ENCODE peak calls at places on chromosomes 2 and 18, in seven cellular contexts. A, T, F, R, P, N and V are unnamed samples.

GRCh38 chr2:132279344-132279743 is 117.6 kb upstream of the ANKRD30BL start:
- DNase-seq in P (no peak), R (no peak), F (no peak), A (no peak), T (no peak), N (no peak), V (no peak)

GRCh38 chr2:201182650-201183372 is at the start of gene CASP10:
- DNase-seq in N (no peak), P (no peak), F (no peak), R (no peak), A (peak), T (peak), V (peak)

GRCh38 chr2:132416080-132416911 is at the start of gene GPR39:
- DNase-seq in P (no peak), T (peak), N (no peak), R (no peak), F (no peak), A (peak), V (no peak)

GRCh38 chr2:3465844-3466481 is 53.4 kb downstream of the ADI1 start:
- DNase-seq in R (no peak), T (peak), N (no peak), P (no peak), F (no peak), A (no peak), V (no peak)

GRCh38 chr2:144339048-144339447 is 180.9 kb downstream of the ZEB2 start:
- DNase-seq in R (no peak), N (no peak), P (no peak), F (no peak), T (no peak), A (no peak), V (no peak)

GRCh38 chr18:23995180-23995579 is 19.4 kb upstream of the TTC39C start:
- DNase-seq in A (no peak), T (no peak), N (no peak), F (no peak), R (no peak), P (no peak), V (no peak)

GRCh38 chr2:192885569-192886160 is 690.9 kb upstream of the TMEFF2 start:
- DNase-seq in N (no peak), F (no peak), A (no peak), T (no peak), R (no peak), P (no peak), V (no peak)

GRCh38 chr2:85791704-85792565 is 38.1 kb downstream of the ATOH8 start:
- DNase-seq in R (no peak), T (no peak), P (no peak), F (no peak), A (no peak), N (no peak), V (no peak)

GRCh38 chr2:207308519-207309224 is 142.9 kb upstream of the KLF7 start:
- DNase-seq in T (no peak), P (no peak), F (no peak), A (no peak), R (no peak), N (no peak), V (no peak)

GRCh38 chr2:239831272-239831731 is 193.8 kb downstream of the NDUFA10 start:
- DNase-seq in R (no peak), T (no peak), P (no peak), A (no peak), N (no peak), F (peak), V (no peak)

GRCh38 chr2:164600763-164601162 is 20.5 kb downstream of the GRB14 start:
- DNase-seq in N (no peak), F (no peak), T (no peak), A (no peak), R (no peak), P (no peak), V (no peak)

GRCh38 chr2:215530191-215530968 is 94.5 kb upstream of the FN1 start:
- DNase-seq in P (no peak), N (no peak), R (no peak), F (no peak), T (peak), A (no peak), V (no peak)

GRCh38 chr18:62876828-62877227 is 161.5 kb downstream of the PHLPP1 start:
- DNase-seq in P (no peak), R (no peak), A (no peak), N (no peak), F (no peak), T (no peak), V (no peak)

GRCh38 chr2:37357053-37357452 is 12.6 kb downstream of the QPCT start:
- DNase-seq in N (no peak), F (no peak), T (no peak), A (no peak), R (no peak), P (no peak), V (no peak)

GRCh38 chr18:5455644-5456043 is 88.2 kb downstream of the EPB41L3 start:
- DNase-seq in A (no peak), F (no peak), R (no peak), P (no peak), T (peak), N (no peak), V (no peak)

GRCh38 chr2:102291221-102292075 is 19.9 kb upstream of the IL1RL1 start:
- DNase-seq in N (no peak), T (no peak), P (no peak), R (no peak), A (peak), F (no peak), V (no peak)

GRCh38 chr18:55228191-55228590 is 268.9 kb upstream of the CCDC68 start:
- DNase-seq in P (no peak), T (peak), N (no peak), A (no peak), R (no peak), F (no peak), V (no peak)

GRCh38 chr2:120469486-120469885 is 123.5 kb downstream of the INHBB start:
- DNase-seq in R (no peak), T (no peak), P (no peak), A (no peak), F (no peak), N (no peak), V (no peak)

GRCh38 chr18:48228301-48228715 is 180.9 kb downstream of the ZBTB7C start:
- DNase-seq in R (no peak), N (no peak), A (no peak), F (no peak), P (no peak), T (peak), V (no peak)

GRCh38 chr2:33118648-33119047 is 171.9 kb downstream of the LTBP1 start:
- DNase-seq in N (no peak), R (no peak), A (no peak), F (no peak), T (no peak), P (no peak), V (no peak)

GRCh38 chr2:73092146-73092783 is 20.5 kb downstream of the RAB11FIP5 start:
- DNase-seq in R (no peak), F (no peak), A (no peak), P (no peak), T (no peak), N (no peak), V (no peak)

GRCh38 chr2:5315512-5315911 is 376.7 kb upstream of the SOX11 start:
- DNase-seq in F (no peak), N (no peak), A (no peak), R (no peak), P (no peak), T (no peak), V (no peak)

GRCh38 chr2:171878481-171878993 is 15.5 kb downstream of the SLC25A12 start:
- DNase-seq in P (no peak), R (no peak), N (no peak), F (no peak), A (peak), T (peak), V (no peak)

GRCh38 chr18:26103579-26103978 is 13.2 kb upstream of the SS18 start:
- DNase-seq in R (no peak), N (no peak), F (peak), T (no peak), A (peak), P (peak), V (peak)

GRCh38 chr2:70789304-70790078 is 952 bp downstream of the FIGLA start:
- DNase-seq in T (peak), R (peak), P (peak), F (peak), A (peak), N (peak), V (peak)

GRCh38 chr18:25298853-25299274 is 53.1 kb downstream of the ZNF521 start:
- DNase-seq in T (peak), N (no peak), P (no peak), F (no peak), A (no peak), R (no peak), V (no peak)

GRCh38 chr2:156918410-156918809 is 339.1 kb upstream of the GALNT5 start:
- DNase-seq in N (no peak), P (no peak), F (no peak), A (no peak), T (peak), R (no peak), V (no peak)

GRCh38 chr2:20118051-20118450 is 66.6 kb upstream of the LAPTM4A start:
- DNase-seq in R (no peak), P (no peak), A (no peak), F (no peak), T (no peak), N (no peak), V (no peak)

GRCh38 chr2:133733856-133734255 is 165.6 kb upstream of the NCKAP5 start:
- DNase-seq in R (no peak), N (no peak), T (peak), P (no peak), A (no peak), F (no peak), V (no peak)

GRCh38 chr18:12079504-12080237 is 14.0 kb upstream of the ANKRD62 start:
- DNase-seq in T (peak), A (no peak), R (no peak), N (no peak), F (no peak), P (no peak), V (no peak)

GRCh38 chr2:64581018-64581417 is 56.9 kb downstream of the AFTPH start:
- DNase-seq in A (no peak), P (no peak), F (no peak), T (no peak), N (no peak), R (no peak), V (no peak)

GRCh38 chr2:202072226-202072625 is 829 bp upstream of the KIAA2012 start:
- DNase-seq in T (peak), F (no peak), A (no peak), N (no peak), P (no peak), R (no peak), V (no peak)